ENCODE peak calls at places on chromosomes 13 and 19, in eight cellular contexts. M is tibial nerve, O is neuronal stem cell, W is heart right ventricle, H is fibroblast of lung, U is heart left ventricle, L is upper lobe of left lung, V is body of pancreas. K is an unnamed sample. For H3K4me1, H3K9me3 and H3K36me3, the result is how much of the 10 kb centered on the place peaks cover.

GRCh38 chr19:3975637-3976087 is 4.8 kb upstream of the DAPK3 start:
- DNase-seq in M (no peak), O (no peak), W (no peak), H (no peak), U (no peak), L (no peak), V (no peak), K (no peak)

GRCh38 chr13:50928088-50928487 is 18.5 kb downstream of the RNASEH2B start:
- DNase-seq in M (no peak), O (no peak), W (no peak), H (no peak), U (no peak), L (no peak), V (no peak), K (no peak)

GRCh38 chr13:92103673-92104296 is 705.4 kb downstream of the GPC5 start:
- DNase-seq in M (no peak), O (no peak), W (no peak), H (peak), U (no peak), L (no peak), V (no peak), K (no peak)

GRCh38 chr13:109494955-109495354 is 291.4 kb downstream of the IRS2 start:
- DNase-seq in M (no peak), O (no peak), W (no peak), H (peak), U (no peak), L (no peak), V (no peak), K (no peak)

GRCh38 chr13:50055454-50055853 is 40.2 kb downstream of the KCNRG start:
- DNase-seq in M (no peak), O (no peak), W (no peak), H (no peak), U (no peak), L (no peak), V (no peak), K (no peak)

GRCh38 chr13:100106705-100107104 is 17.8 kb downstream of the PCCA start:
- DNase-seq in M (no peak), O (no peak), W (no peak), H (no peak), U (no peak), L (no peak), V (no peak), K (no peak)

GRCh38 chr13:33016414-33017409 is at the start of gene KL:
- DNase-seq in M (peak), O (no peak), W (peak), H (peak), U (peak), L (peak), V (peak), K (no peak)

GRCh38 chr13:31540316-31540715 is 199.0 kb upstream of the RXFP2 start:
- DNase-seq in M (no peak), O (no peak), W (no peak), H (no peak), U (no peak), L (no peak), V (no peak), K (no peak)

GRCh38 chr13:101019126-101019525 is 344.5 kb upstream of the TMTC4 start:
- DNase-seq in M (no peak), O (no peak), W (no peak), H (peak), U (no peak), L (no peak), V (no peak), K (no peak)

GRCh38 chr13:27295096-27295495 is 24.5 kb downstream of the RASL11A start:
- DNase-seq in M (no peak), O (no peak), W (no peak), H (no peak), U (no peak), L (no peak), V (no peak), K (no peak)

GRCh38 chr19:13835791-13836723 is 40.8 kb downstream of the ZSWIM4 start:
- DNase-seq in M (no peak), O (no peak), W (peak), H (no peak), U (peak), L (peak), V (peak), K (no peak)

GRCh38 chr13:75876371-75877050 is 240.4 kb downstream of the LMO7 start:
- DNase-seq in M (peak), O (peak), W (no peak), H (peak), U (no peak), L (no peak), V (peak), K (peak)

GRCh38 chr13:79190932-79191331 is 215.1 kb downstream of the RBM26 start:
- DNase-seq in M (no peak), O (no peak), W (no peak), H (no peak), U (no peak), L (no peak), V (no peak), K (no peak)

GRCh38 chr13:114074671-114075315 is 57.6 kb downstream of the RASA3 start:
- DNase-seq in M (peak), O (no peak), W (no peak), H (no peak), U (peak), L (no peak), V (no peak), K (no peak)

GRCh38 chr19:11656535-11656934 is 59.3 kb downstream of the ZNF627 start:
- DNase-seq in M (no peak), O (no peak), W (no peak), H (no peak), U (no peak), L (no peak), V (no peak), K (no peak)

GRCh38 chr13:45231722-45232121 is 30.9 kb upstream of the KCTD4 start:
- DNase-seq in M (no peak), O (no peak), W (no peak), H (peak), U (no peak), L (no peak), V (no peak), K (no peak)

GRCh38 chr19:3479819-3480215 is 508 bp downstream of the SMIM24 start:
- DNase-seq in M (no peak), O (no peak), W (no peak), H (no peak), U (no peak), L (no peak), V (no peak), K (peak)

GRCh38 chr19:58035863-58036262 is 2.0 kb downstream of the ZSCAN1 start:
- DNase-seq in M (no peak), O (no peak), W (no peak), H (no peak), U (no peak), L (no peak), V (no peak), K (no peak)

GRCh38 chr19:28492201-28492600 is 720.8 kb downstream of the UQCRFS1 start:
- DNase-seq in M (no peak), O (no peak), W (no peak), H (no peak), U (no peak), L (no peak), V (no peak), K (no peak)

GRCh38 chr19:5687360-5688198 is 2.5 kb upstream of the RPL36 start:
- DNase-seq in M (no peak), O (no peak), W (peak), H (no peak), U (no peak), L (peak), V (no peak), K (no peak)

GRCh38 chr13:41407380-41407779 is 50.0 kb upstream of the RGCC start:
- DNase-seq in M (no peak), O (no peak), W (no peak), H (peak), U (no peak), L (no peak), V (no peak), K (no peak)

GRCh38 chr19:55460670-55461258 is 678 bp downstream of the ISOC2 start:
- DNase-seq in M (peak), O (peak), W (peak), H (peak), U (peak), L (peak), V (peak), K (peak)

GRCh38 chr13:28751210-28751935 is 32.6 kb upstream of the SLC46A3 start:
- DNase-seq in M (no peak), O (no peak), W (no peak), H (no peak), U (no peak), L (no peak), V (no peak), K (no peak)

GRCh38 chr19:16025108-16026101 is 50.9 kb upstream of the TPM4 start:
- DNase-seq in M (no peak), O (no peak), W (no peak), H (peak), U (peak), L (peak), V (peak), K (no peak)

GRCh38 chr19:47891923-47892666 is 6.0 kb upstream of the SULT2A1 start:
- DNase-seq in M (no peak), O (peak), W (no peak), H (peak), U (no peak), L (no peak), V (peak), K (no peak)

GRCh38 chr13:23668557-23668956 is 98.3 kb downstream of the TNFRSF19 start:
- DNase-seq in M (no peak), O (no peak), W (no peak), H (no peak), U (no peak), L (peak), V (no peak), K (no peak)

GRCh38 chr13:22325761-22326160 is 654.9 kb downstream of the FGF9 start:
- DNase-seq in M (no peak), O (no peak), W (no peak), H (no peak), U (no peak), L (no peak), V (no peak), K (no peak)

GRCh38 chr13:19597523-19597922 is 35.9 kb upstream of the MPHOSPH8 start:
- DNase-seq in M (no peak), O (no peak), W (no peak), H (peak), U (no peak), L (no peak), V (no peak), K (peak)

GRCh38 chr19:50357178-50358100 is 8.0 kb downstream of the NAPSA start:
- DNase-seq in M (peak), O (peak), W (peak), H (peak), U (peak), L (peak), V (peak), K (peak)

GRCh38 chr19:6743714-6744380 is 4.4 kb downstream of the TRIP10 start:
- DNase-seq in M (no peak), O (peak), W (no peak), H (no peak), U (no peak), L (no peak), V (no peak), K (peak)
- H3K4me1 ChIP-seq in M (half or more), O (under half), W (half or more), H (under half), U (under half), L (half or more), V (under half), K (under half)

DNA sequence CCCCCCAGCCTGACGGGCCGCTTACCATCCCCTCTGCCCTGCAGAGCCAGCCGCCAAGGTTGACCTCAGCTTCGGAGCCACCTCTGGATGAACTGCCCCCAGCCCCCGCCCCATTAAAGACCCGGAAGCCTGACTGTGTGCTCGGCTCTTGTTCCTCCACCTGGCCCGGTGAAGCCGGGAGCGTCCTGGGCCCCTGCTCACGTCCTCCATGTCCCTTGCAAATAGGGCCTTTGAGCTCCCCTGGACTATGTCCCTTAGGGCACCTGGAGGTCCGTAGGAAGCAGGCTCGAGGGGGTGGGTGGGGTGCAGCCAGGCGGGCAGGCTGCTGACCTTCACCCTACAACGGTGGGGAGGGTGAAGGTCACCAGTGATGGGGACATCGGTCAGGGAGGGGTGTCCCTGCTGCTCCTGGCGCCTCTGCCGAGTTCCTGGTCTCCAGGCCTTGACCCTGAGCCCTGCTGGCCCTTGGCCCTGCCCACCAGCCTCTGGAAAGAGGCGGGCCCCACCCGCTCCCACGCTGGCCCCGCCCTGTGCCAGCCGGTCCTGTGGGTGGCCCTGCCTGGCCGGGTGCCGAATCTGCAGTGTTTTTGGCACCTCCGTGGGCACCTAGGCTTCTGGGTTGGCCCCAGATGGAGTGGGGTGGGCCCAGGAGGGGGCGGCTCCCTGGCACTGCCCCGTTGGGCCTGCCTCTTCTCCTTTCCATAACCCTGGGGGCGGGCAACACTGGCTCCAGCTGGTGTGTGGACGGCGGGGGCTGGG is 3.3 kb downstream of the ATP5F1D start:
- DNase-seq in M (no peak), O (no peak), W (peak), H (no peak), U (peak), L (peak), V (peak), K (no peak)
- H3K9me3 ChIP-seq in M (under half), O (under half), W (under half), H (under half), U (under half), L (under half), V (under half), K (under half)

GRCh38 chr13:20775961-20776360 is 2.2 kb upstream of the EEF1AKMT1 start:
- DNase-seq in M (no peak), O (no peak), W (no peak), H (no peak), U (no peak), L (no peak), V (no peak), K (no peak)

GRCh38 chr13:20774746-20775145 is 985 bp upstream of the EEF1AKMT1 start:
- DNase-seq in M (no peak), O (no peak), W (no peak), H (no peak), U (no peak), L (no peak), V (no peak), K (no peak)

GRCh38 chr13:20772401-20773131 is 1.2 kb downstream of the EEF1AKMT1 start:
- DNase-seq in M (no peak), O (no peak), W (no peak), H (peak), U (no peak), L (no peak), V (no peak), K (no peak)

GRCh38 chr13:20776751-20777150 is 3.0 kb upstream of the EEF1AKMT1 start:
- DNase-seq in M (no peak), O (no peak), W (no peak), H (no peak), U (no peak), L (no peak), V (no peak), K (no peak)

DNA sequence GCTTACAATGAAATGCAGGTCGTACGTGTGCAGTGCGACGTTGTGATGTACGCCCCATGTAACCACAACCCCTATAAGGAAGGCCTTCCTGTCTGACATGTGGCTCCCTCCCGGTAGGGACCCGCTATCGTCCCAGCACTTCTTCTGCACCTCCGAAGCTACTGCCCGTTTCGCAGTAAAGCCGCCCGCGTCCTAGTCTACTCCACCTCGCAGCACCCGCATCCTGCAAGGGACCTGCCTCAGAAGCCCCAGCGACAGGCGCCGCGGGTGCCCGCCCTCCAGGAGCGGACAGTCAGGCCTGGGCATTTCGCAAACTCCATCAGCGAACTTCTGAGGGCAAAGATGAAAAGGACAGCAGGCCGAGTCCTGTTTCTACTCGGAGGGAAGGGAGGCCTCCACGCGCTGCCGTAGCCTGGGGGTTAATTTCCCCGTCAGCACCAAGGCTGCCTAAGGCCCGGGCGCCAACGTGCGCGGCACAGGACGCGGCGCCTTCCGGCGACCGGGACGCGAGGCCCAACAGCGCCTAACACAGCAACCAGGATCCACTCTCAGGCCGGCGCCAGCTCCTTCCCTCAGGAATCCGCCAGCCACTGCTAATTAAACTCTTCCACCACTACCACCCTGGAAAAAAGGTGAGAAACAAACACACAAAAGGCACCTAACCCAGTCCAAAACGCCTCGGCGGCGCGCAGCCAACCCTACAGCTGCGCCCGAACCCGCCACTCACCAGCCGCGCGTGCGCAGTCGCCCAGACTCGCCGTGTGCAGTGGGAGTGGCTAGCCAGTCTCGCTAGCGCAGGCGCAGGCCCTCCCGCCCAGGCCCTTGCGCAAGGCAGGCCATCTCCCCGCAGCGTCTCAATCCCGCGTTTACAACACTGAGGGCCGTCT is at the start of gene EEF1AKMT1:
- DNase-seq in M (peak), O (peak), W (peak), H (peak), U (peak), L (peak), V (peak), K (peak)
- H3K36me3 ChIP-seq in M (under half), O (under half), W (under half), H (under half), U (under half), L (under half), V (under half), K (under half)

GRCh38 chr19:42217522-42218442 is at the start of gene DEDD2:
- DNase-seq in M (peak), O (peak), W (peak), H (peak), U (peak), L (peak), V (peak), K (peak)
- H3K4me1 ChIP-seq in M (half or more), O (under half), W (under half), H (under half), U (under half), L (under half), V (half or more), K (under half)

DNA sequence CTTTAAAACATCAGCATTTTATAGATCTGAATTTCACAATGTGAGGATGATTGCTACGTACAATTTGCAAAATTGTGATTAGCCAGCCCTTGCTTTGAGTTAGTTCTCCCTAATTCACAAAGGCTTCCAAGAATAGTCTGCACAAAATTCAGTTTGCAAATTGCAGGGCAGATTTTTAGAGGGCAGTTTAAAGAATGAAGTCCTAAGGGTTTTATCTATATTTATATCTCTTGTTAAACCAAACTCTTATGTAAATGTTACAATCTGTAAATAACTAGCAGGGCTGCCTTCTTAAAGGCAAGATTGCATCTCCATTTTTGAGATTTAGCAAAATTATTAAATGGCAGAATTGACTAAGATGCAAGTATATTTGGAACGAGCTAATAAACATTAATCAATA is 52.8 kb upstream of the ZNF536 start:
- DNase-seq in M (no peak), O (no peak), W (no peak), H (no peak), U (no peak), L (no peak), V (no peak), K (no peak)
- H3K9me3 ChIP-seq in M (under half), O (under half), W (under half), H (under half), U (under half), L (under half), V (under half), K (under half)

DNA sequence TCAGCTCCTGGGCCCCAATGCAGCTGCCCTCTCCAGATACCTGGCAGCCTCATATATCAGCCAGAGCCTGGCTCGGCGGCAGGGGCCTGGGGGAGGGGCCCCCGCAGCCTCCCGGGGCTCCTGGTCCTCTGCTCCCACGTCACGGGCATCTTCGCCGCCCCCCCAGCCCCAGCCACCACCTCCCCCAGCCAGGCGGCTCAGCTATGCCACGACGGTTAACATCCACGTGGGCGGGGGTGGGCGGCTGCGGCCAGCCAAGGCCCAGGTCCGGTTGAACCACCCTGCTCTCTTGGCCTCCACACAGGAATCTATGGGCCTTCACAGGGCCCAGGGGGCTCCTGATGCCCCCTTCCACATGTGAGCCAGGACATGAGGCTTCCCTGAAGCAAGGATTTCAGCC is 10.8 kb downstream of the RPS16 start:
- DNase-seq in M (no peak), O (no peak), W (no peak), H (no peak), U (peak), L (peak), V (no peak), K (no peak)
- H3K36me3 ChIP-seq in M (under half), O (half or more), W (half or more), H (under half), U (under half), L (under half), V (under half), K (under half)

GRCh38 chr19:41411094-41411493 is 13.5 kb downstream of the BCKDHA start:
- DNase-seq in M (no peak), O (no peak), W (no peak), H (no peak), U (no peak), L (no peak), V (no peak), K (no peak)
- H3K4me1 ChIP-seq in M (under half), O (under half), W (half or more), H (under half), U (under half), L (half or more), V (under half), K (under half)

DNA sequence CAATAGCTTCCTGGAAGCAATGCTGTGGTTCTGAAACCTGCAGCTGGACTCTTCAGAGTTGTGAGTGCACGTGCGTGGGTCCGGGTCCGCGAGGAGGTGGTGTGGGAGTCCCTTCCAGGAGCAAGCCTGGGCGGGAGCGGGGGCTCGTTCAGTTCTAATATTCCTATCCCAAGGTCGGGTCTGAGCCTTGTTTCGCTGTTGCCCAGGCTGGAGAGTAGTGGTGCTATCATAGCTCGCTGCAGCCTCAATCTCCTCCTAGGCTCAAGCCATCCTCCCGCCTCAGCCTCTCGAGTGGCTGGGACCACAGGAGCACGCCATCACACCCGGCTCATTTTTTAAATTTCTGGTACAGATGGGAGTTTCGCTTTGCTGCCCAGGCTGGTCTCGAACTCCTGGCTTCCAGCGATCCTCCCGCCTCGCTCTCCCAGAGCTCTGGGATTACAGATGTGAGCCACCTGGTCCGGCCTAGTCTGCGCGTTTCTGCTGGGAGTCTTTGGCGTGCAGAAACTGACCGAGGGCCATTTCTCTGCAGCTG is 625 bp downstream of the ZFP82 start:
- DNase-seq in M (no peak), O (no peak), W (peak), H (no peak), U (no peak), L (peak), V (no peak), K (peak)
- H3K9me3 ChIP-seq in M (under half), O (under half), W (under half), H (under half), U (under half), L (under half), V (under half), K (under half)

K was measured in SJCRH30.